ENCODE peak calls at places on chromosomes 11 and 22, in four cellular contexts. Y, V, W and S are unnamed samples.

GRCh38 chr11:26286472-26287066 is 45.4 kb upstream of the ANO3 start:
- DNase-seq in Y (peak; percentile 53), V (no peak), W (no peak), S (peak; percentile 58)

GRCh38 chr11:72300268-72300667 is 56.3 kb upstream of the PHOX2A start:
- DNase-seq in Y (no peak), V (no peak), W (no peak), S (no peak)

GRCh38 chr11:62472063-62472884 is 53.4 kb downstream of the SCGB1A1 start:
- DNase-seq in Y (no peak), V (no peak), W (no peak), S (no peak)

GRCh38 chr11:126839496-126839895 is 161.1 kb downstream of the KIRREL3 start:
- DNase-seq in Y (no peak), V (no peak), W (no peak), S (no peak)

GRCh38 chr11:1913271-1914060 is 6.0 kb upstream of the TNNT3 start:
- DNase-seq in Y (no peak), V (no peak), W (no peak), S (no peak)

GRCh38 chr11:132106336-132106982 is 736.0 kb downstream of the NTM start:
- DNase-seq in Y (no peak), V (no peak), W (no peak), S (peak; percentile 61)

GRCh38 chr11:16186680-16187079 is 169.7 kb downstream of the SOX6 start:
- DNase-seq in Y (no peak), V (no peak), W (no peak), S (no peak)

GRCh38 chr11:24559315-24559714 is 62.5 kb downstream of the LUZP2 start:
- DNase-seq in Y (no peak), V (no peak), W (no peak), S (no peak)

GRCh38 chr11:74282863-74283484 is 28.5 kb downstream of the P4HA3 start:
- DNase-seq in Y (no peak), V (no peak), W (no peak), S (no peak)

GRCh38 chr11:115134886-115135285 is 369.3 kb downstream of the CADM1 start:
- DNase-seq in Y (no peak), V (peak; percentile 25), W (no peak), S (no peak)

GRCh38 chr11:112903310-112903709 is 57.9 kb upstream of the NCAM1 start:
- DNase-seq in Y (no peak), V (no peak), W (no peak), S (peak; percentile 50)

GRCh38 chr22:22901578-22902218 is 14.1 kb downstream of the IGLL5 start:
- DNase-seq in Y (no peak), V (no peak), W (no peak), S (no peak)

GRCh38 chr11:73288873-73289707 is 17.0 kb downstream of the P2RY6 start:
- DNase-seq in Y (peak; percentile 85), V (peak; percentile 92), W (no peak), S (peak; percentile 92)

GRCh38 chr11:76770642-76771445 is 12.3 kb upstream of the TSKU start:
- DNase-seq in Y (peak; percentile 97), V (no peak), W (peak; percentile 94), S (no peak)

GRCh38 chr11:13964771-13965074 is 2.2 kb downstream of the SPON1 start:
- DNase-seq in Y (no peak), V (no peak), W (no peak), S (no peak)

GRCh38 chr11:1939006-1939626 is 8.0 kb upstream of the MRPL23 start:
- DNase-seq in Y (no peak), V (peak; percentile 64), W (no peak), S (no peak)

GRCh38 chr11:27139742-27140141 is 99.1 kb downstream of the BBOX1 start:
- DNase-seq in Y (no peak), V (no peak), W (no peak), S (no peak)